ENCODE peak calls at places on chromosomes 16 and 17, in five cellular contexts. V is sigmoid colon; H is A673; Q is psoas muscle; E is CD8-positive, alpha-beta T cell. N is an unnamed sample.

GRCh38 chr16:21599994-21600773 is 807 bp downstream of the METTL9 start:
- DNase-seq in V (no peak), H (peak; percentile 39), Q (no peak), E (no peak), N (no peak)

GRCh38 chr16:19523559-19524355 is at the start of gene CCP110:
- DNase-seq in V (peak; percentile 98), H (peak; percentile 99), Q (peak; percentile 98), E (peak; percentile 96), N (peak; percentile 96)

GRCh38 chr17:3740611-3741073 is 16.9 kb downstream of the HASPIN start:
- DNase-seq in V (no peak), H (no peak), Q (no peak), E (peak; percentile 31), N (peak; percentile 34)

GRCh38 chr16:69150146-69150865 is 17.9 kb downstream of the UTP4 start:
- DNase-seq in V (no peak), H (peak; percentile 86), Q (no peak), E (peak; percentile 50), N (no peak)

GRCh38 chr16:24645739-24646645 is 83.5 kb upstream of the TNRC6A start:
- DNase-seq in V (peak; percentile 67), H (peak; percentile 87), Q (no peak), E (no peak), N (no peak)

GRCh38 chr16:59683709-59684108 is 949.6 kb upstream of the GOT2 start:
- DNase-seq in V (no peak), H (no peak), Q (no peak), E (no peak), N (no peak)

GRCh38 chr16:23408242-23409201 is 44.5 kb downstream of the COG7 start:
- DNase-seq in V (peak; percentile 82), H (peak; percentile 38), Q (peak; percentile 75), E (no peak), N (peak; percentile 78)

GRCh38 chr16:49000594-49000993 is 281.0 kb downstream of the CBLN1 start:
- DNase-seq in V (no peak), H (no peak), Q (no peak), E (no peak), N (no peak)

GRCh38 chr16:10866196-10866976 is 10.6 kb upstream of the CIITA start:
- DNase-seq in V (no peak), H (no peak), Q (no peak), E (no peak), N (no peak)
- H3K4me1 ChIP-seq in V (no peaks in the 10 kb centered on the region), H (no peaks in the 10 kb centered on the region), Q (peaks cover 14% of the 10 kb centered on the region), E (peaks cover 8% of the 10 kb centered on the region), N (peaks cover 4% of the 10 kb centered on the region)

GRCh38 chr17:81825841-81826471 is 7.1 kb downstream of the MCRIP1 start:
- DNase-seq in V (no peak), H (no peak), Q (no peak), E (no peak), N (no peak)
- TF ChIP-seq CTCF in V (no peak), H (no peak), Q (peak; percentile 5), E (no peak), N (no peak)

GRCh38 chr17:81292450-81292849 is 2.7 kb downstream of the SLC38A10 start:
- DNase-seq in V (no peak), H (no peak), Q (no peak), E (no peak), N (no peak)

GRCh38 chr17:81294512-81295030 is 536 bp downstream of the SLC38A10 start:
- DNase-seq in V (peak; percentile 78), H (no peak), Q (no peak), E (peak; percentile 16), N (peak; percentile 72)

GRCh38 chr17:81290230-81290629 is 4.9 kb downstream of the SLC38A10 start:
- DNase-seq in V (no peak), H (no peak), Q (no peak), E (no peak), N (no peak)

GRCh38 chr17:81289627-81290026 is 5.5 kb downstream of the SLC38A10 start:
- DNase-seq in V (no peak), H (no peak), Q (no peak), E (no peak), N (no peak)

DNA sequence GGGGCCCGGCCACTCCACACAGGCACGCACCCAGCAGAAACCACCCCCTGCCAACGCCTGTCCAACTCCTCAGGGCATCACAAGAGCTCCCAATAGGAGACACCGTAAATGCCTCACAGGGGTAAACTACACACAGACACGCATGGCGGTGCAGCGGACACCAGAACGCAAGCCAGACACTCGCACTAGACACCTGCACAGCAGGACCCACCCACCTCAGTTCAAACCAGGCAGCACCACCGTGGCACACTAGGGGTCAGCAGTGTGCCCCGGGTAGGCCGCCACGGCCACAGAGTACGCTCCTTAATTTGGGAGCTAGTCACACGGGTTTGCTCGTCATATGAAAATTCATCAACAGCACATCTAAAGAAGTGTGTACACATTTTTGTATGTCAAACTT is 3.4 kb downstream of the SLC38A10 start:
- DNase-seq in V (peak; percentile 85), H (peak; percentile 66), Q (peak; percentile 86), E (peak; percentile 69), N (peak; percentile 90)
- H3K4me1 ChIP-seq in V (peaks cover 38% of the 10 kb centered on the region), H (peaks cover 7% of the 10 kb centered on the region), Q (peaks cover 37% of the 10 kb centered on the region), E (peaks cover 32% of the 10 kb centered on the region), N (peaks cover 18% of the 10 kb centered on the region)

GRCh38 chr17:67629963-67630320 is 87.8 kb upstream of the NOL11 start:
- DNase-seq in V (no peak), H (peak; percentile 76), Q (no peak), E (no peak), N (no peak)
- TF ChIP-seq CTCF in V (no peak), H (peak; percentile 71), Q (peak; percentile 40), E (no peak), N (no peak)

DNA sequence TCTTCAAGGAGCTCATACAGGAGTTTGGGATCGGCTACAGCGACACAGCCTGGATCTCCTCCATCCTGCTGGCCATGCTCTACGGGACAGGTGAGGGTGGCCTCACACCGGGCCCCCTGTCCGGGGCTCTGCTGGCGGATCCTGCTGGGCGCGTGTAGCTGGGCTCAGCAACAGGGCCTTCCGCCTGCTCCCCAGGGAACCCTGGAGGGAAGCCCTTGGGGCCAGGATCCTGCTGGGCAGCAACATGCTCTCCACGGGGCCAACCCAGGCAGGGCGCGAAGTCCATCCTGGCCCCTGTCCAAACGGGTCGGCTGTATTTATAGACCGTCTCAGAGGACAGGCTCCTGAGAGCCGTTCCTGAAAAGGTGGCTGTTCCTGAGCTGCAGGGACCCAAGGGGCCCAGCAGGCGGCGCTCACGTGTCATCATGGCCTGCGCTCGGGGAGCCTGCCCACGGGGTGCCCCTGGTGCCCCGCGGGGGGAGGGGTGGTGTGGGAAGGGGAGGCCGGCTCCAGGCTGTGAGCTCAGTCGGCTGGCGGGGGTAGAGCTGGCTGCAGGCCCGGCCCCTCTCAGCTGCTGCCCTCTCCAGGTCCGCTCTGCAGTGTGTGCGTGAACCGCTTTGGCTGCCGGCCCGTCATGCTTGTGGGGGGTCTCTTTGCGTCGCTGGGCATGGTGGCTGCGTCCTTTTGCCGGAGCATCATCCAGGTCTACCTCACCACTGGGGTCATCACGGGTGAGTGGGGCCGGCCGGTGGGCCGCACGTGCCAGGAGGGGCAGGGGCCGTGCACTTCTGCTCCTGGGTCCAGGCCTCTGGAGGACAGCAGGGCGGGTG is 7.5 kb downstream of the SLC16A3 start:
- DNase-seq in V (peak; percentile 89), H (peak; percentile 84), Q (peak; percentile 95), E (peak; percentile 69), N (peak; percentile 72)
- H3K4me1 ChIP-seq in V (peaks cover 66% of the 10 kb centered on the region), H (peaks cover 39% of the 10 kb centered on the region), Q (peaks cover 90% of the 10 kb centered on the region), E (peaks cover 54% of the 10 kb centered on the region), N (peaks cover 61% of the 10 kb centered on the region)

DNA sequence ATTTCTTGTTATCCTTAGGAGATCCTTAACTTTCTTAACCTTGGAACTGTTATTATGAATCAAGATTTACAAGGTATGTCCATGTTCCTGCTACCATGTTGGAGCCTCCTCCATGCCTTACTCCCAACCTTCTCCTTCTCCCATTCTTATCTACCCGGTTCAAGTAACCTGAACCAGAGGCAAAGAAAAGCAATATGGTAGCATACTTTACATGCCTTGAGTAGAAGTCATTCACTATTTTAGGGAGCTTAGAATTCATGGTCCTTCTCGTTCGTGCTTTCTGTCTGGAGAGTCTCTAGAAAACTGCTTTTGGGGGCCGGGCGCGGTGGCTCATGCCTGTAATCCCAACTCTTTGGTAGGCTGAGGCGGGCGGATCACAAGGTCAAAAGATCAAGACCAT is 37.7 kb downstream of the LDHD start:
- DNase-seq in V (no peak), H (no peak), Q (no peak), E (no peak), N (no peak)
- TF ChIP-seq CTCF in V (no peak), H (no peak), Q (no peak), E (no peak), N (no peak)

DNA sequence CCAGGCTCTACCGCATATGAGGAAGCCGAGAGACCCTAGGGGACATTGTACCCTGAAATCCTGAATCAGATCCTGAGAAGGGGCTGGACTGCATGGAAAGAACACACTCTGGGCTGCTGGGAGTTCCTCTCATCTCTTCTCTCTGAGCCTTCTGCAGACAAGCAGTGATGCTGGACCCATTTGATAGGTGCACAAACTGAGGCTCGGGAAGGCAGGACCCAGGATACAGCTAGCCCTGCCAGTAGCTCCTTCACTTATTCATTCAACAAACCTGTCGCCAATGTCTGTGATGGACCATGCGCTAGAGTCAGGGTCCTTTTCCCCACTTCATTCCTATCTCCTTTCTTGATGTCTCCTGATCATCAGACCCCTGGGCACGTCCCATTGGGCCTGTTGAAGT is 1.9 kb downstream of the SBK1 start:
- DNase-seq in V (no peak), H (no peak), Q (no peak), E (no peak), N (no peak)
- H3K4me1 ChIP-seq in V (peaks cover 14% of the 10 kb centered on the region), H (no peaks in the 10 kb centered on the region), Q (peaks cover 20% of the 10 kb centered on the region), E (peaks cover 81% of the 10 kb centered on the region), N (peaks cover 15% of the 10 kb centered on the region)